ENCODE peak calls at places on chromosomes 3 and 15, in seven cellular contexts. T, O, G, M, S, R and Q are unnamed samples.

GRCh38 chr3:61371123-61371522 is 119.9 kb upstream of the FHIT start:
- DNase-seq in T (no peak), O (no peak), G (no peak), M (no peak), S (no peak), R (peak), Q (no peak)

GRCh38 chr3:26840272-26840870 is 217.8 kb downstream of the LRRC3B start:
- DNase-seq in T (no peak), O (no peak), G (no peak), M (no peak), S (no peak), R (no peak), Q (no peak)

GRCh38 chr15:96124436-96124835 is 206.1 kb upstream of the NR2F2 start:
- DNase-seq in T (no peak), O (no peak), G (no peak), M (no peak), S (no peak), R (no peak), Q (no peak)

GRCh38 chr3:66495633-66496032 is 5.2 kb downstream of the LRIG1 start:
- DNase-seq in T (peak), O (no peak), G (no peak), M (no peak), S (no peak), R (no peak), Q (no peak)

GRCh38 chr3:57777774-57778173 is 21.7 kb downstream of the SLMAP start:
- DNase-seq in T (no peak), O (no peak), G (no peak), M (no peak), S (no peak), R (no peak), Q (no peak)

GRCh38 chr3:192802957-192803899 is 75.9 kb upstream of the FGF12 start:
- DNase-seq in T (no peak), O (no peak), G (no peak), M (peak), S (no peak), R (peak), Q (no peak)

GRCh38 chr15:80485370-80486164 is 81.4 kb downstream of the ARNT2 start:
- DNase-seq in T (no peak), O (no peak), G (peak), M (no peak), S (no peak), R (no peak), Q (no peak)

GRCh38 chr3:40009991-40010390 is 200.6 kb downstream of the MYRIP start:
- DNase-seq in T (no peak), O (no peak), G (no peak), M (no peak), S (no peak), R (no peak), Q (peak)

GRCh38 chr15:38699633-38700230 is 135.1 kb upstream of the RASGRP1 start:
- DNase-seq in T (peak), O (peak), G (no peak), M (peak), S (no peak), R (peak), Q (peak)

GRCh38 chr3:158267015-158267414 is 157.1 kb downstream of the RSRC1 start:
- DNase-seq in T (no peak), O (no peak), G (no peak), M (no peak), S (no peak), R (no peak), Q (no peak)

GRCh38 chr3:32602206-32602605 is 31.5 kb upstream of the DYNC1LI1 start:
- DNase-seq in T (no peak), O (no peak), G (no peak), M (no peak), S (no peak), R (no peak), Q (no peak)

GRCh38 chr3:136844726-136845125 is 17.3 kb upstream of the NCK1 start:
- DNase-seq in T (no peak), O (no peak), G (no peak), M (no peak), S (no peak), R (no peak), Q (no peak)

GRCh38 chr15:99401971-99402732 is 150.9 kb downstream of the LRRC28 start:
- DNase-seq in T (no peak), O (no peak), G (no peak), M (no peak), S (no peak), R (no peak), Q (no peak)

GRCh38 chr15:99101501-99101900 is 3.4 kb upstream of the SYNM start:
- DNase-seq in T (no peak), O (no peak), G (no peak), M (no peak), S (no peak), R (no peak), Q (no peak)

GRCh38 chr3:121800906-121801305 is 34.0 kb downstream of the IQCB1 start:
- DNase-seq in T (no peak), O (no peak), G (no peak), M (no peak), S (no peak), R (no peak), Q (no peak)